ENCODE peak calls at places on chromosomes 3 and 15, in eight cellular contexts. Z, G, K, R, X, L, J and Y are unnamed samples.

GRCh38 chr3:14153663-14154062 is 24.7 kb downstream of the XPC start:
- DNase-seq in Z (no peak), G (no peak), K (no peak), R (no peak), X (no peak), L (no peak), J (no peak), Y (no peak)

GRCh38 chr3:24264748-24265158 is 229.9 kb downstream of the THRB start:
- DNase-seq in Z (peak), G (no peak), K (peak), R (peak), X (peak), L (peak), J (no peak), Y (no peak)

GRCh38 chr3:113746955-113747718 is at the start of gene ATP6V1A:
- DNase-seq in Z (no peak), G (peak), K (no peak), R (no peak), X (no peak), L (peak), J (peak), Y (no peak)

GRCh38 chr3:185656321-185656840 is 70.3 kb downstream of the SENP2 start:
- DNase-seq in Z (no peak), G (no peak), K (peak), R (no peak), X (peak), L (peak), J (no peak), Y (no peak)

GRCh38 chr3:185900228-185900627 is 37.6 kb downstream of the TRA2B start:
- DNase-seq in Z (peak), G (no peak), K (peak), R (no peak), X (peak), L (no peak), J (no peak), Y (no peak)

GRCh38 chr3:195551381-195551978 is 8.4 kb upstream of the PPP1R2 start:
- DNase-seq in Z (no peak), G (no peak), K (peak), R (no peak), X (no peak), L (no peak), J (no peak), Y (no peak)

GRCh38 chr15:49235446-49236207 is 65.6 kb downstream of the GALK2 start:
- DNase-seq in Z (peak), G (peak), K (peak), R (no peak), X (peak), L (peak), J (peak), Y (peak)

GRCh38 chr3:55247666-55248065 is 239.4 kb downstream of the WNT5A start:
- DNase-seq in Z (no peak), G (no peak), K (no peak), R (no peak), X (peak), L (no peak), J (no peak), Y (no peak)

GRCh38 chr3:167732313-167733065 is 2.2 kb downstream of the PDCD10 start:
- DNase-seq in Z (no peak), G (no peak), K (no peak), R (no peak), X (peak), L (no peak), J (no peak), Y (no peak)

GRCh38 chr3:105397974-105398373 is 31.3 kb downstream of the ALCAM start:
- DNase-seq in Z (no peak), G (no peak), K (no peak), R (no peak), X (no peak), L (no peak), J (no peak), Y (no peak)

GRCh38 chr15:38304486-38304885 is 51.9 kb downstream of the SPRED1 start:
- DNase-seq in Z (no peak), G (no peak), K (no peak), R (no peak), X (no peak), L (no peak), J (no peak), Y (no peak)

GRCh38 chr3:151751161-151751560 is 17.4 kb downstream of the AADACL2 start:
- DNase-seq in Z (no peak), G (no peak), K (peak), R (no peak), X (peak), L (no peak), J (no peak), Y (no peak)

GRCh38 chr15:78429477-78429876 is 8.5 kb upstream of the IREB2 start:
- DNase-seq in Z (no peak), G (no peak), K (no peak), R (no peak), X (no peak), L (peak), J (no peak), Y (no peak)

GRCh38 chr3:123688241-123688747 is 103.4 kb upstream of the HACD2 start:
- DNase-seq in Z (no peak), G (no peak), K (peak), R (no peak), X (peak), L (no peak), J (no peak), Y (no peak)

GRCh38 chr3:55708921-55709320 is 221.8 kb upstream of the WNT5A start:
- DNase-seq in Z (no peak), G (no peak), K (no peak), R (no peak), X (no peak), L (no peak), J (no peak), Y (no peak)

GRCh38 chr3:45538641-45538986 is 55.9 kb upstream of the LIMD1 start:
- DNase-seq in Z (no peak), G (no peak), K (no peak), R (no peak), X (no peak), L (no peak), J (no peak), Y (no peak)

GRCh38 chr3:179321585-179322322 is 1.1 kb upstream of the ZNF639 start:
- DNase-seq in Z (no peak), G (no peak), K (peak), R (no peak), X (peak), L (peak), J (no peak), Y (peak)

GRCh38 chr3:37696661-37697060 is 165.0 kb upstream of the CTDSPL start:
- DNase-seq in Z (no peak), G (no peak), K (no peak), R (no peak), X (no peak), L (no peak), J (no peak), Y (no peak)

GRCh38 chr3:129596194-129597086 is 10.0 kb downstream of the PLXND1 start:
- DNase-seq in Z (no peak), G (no peak), K (peak), R (no peak), X (no peak), L (peak), J (no peak), Y (no peak)

GRCh38 chr15:29182590-29182989 is 87.0 kb downstream of the NSMCE3 start:
- DNase-seq in Z (no peak), G (no peak), K (no peak), R (no peak), X (no peak), L (no peak), J (no peak), Y (no peak)

GRCh38 chr15:90063733-90064247 is 38.5 kb downstream of the IDH2 start:
- DNase-seq in Z (no peak), G (no peak), K (no peak), R (no peak), X (no peak), L (peak), J (no peak), Y (no peak)

GRCh38 chr3:13676618-13677017 is 127.7 kb downstream of the FBLN2 start:
- DNase-seq in Z (no peak), G (no peak), K (no peak), R (no peak), X (no peak), L (no peak), J (no peak), Y (no peak)

GRCh38 chr15:98842973-98843285 is 164.7 kb downstream of the PGPEP1L start:
- DNase-seq in Z (no peak), G (no peak), K (no peak), R (no peak), X (no peak), L (no peak), J (no peak), Y (no peak)

GRCh38 chr15:33119865-33120264 is 74.6 kb downstream of the FMN1 start:
- DNase-seq in Z (no peak), G (no peak), K (no peak), R (no peak), X (no peak), L (no peak), J (no peak), Y (no peak)

GRCh38 chr3:130950641-130951040 is 56.8 kb downstream of the ATP2C1 start:
- DNase-seq in Z (no peak), G (no peak), K (peak), R (no peak), X (no peak), L (no peak), J (no peak), Y (no peak)

GRCh38 chr3:24237971-24238767 is 256.5 kb downstream of the THRB start:
- DNase-seq in Z (peak), G (no peak), K (peak), R (peak), X (peak), L (peak), J (no peak), Y (peak)

GRCh38 chr3:105823149-105823866 is 45.5 kb downstream of the CBLB start:
- DNase-seq in Z (peak), G (no peak), K (peak), R (no peak), X (peak), L (no peak), J (no peak), Y (no peak)

GRCh38 chr3:124574012-124574411 is 156.2 kb upstream of the UMPS start:
- DNase-seq in Z (no peak), G (no peak), K (no peak), R (no peak), X (peak), L (no peak), J (no peak), Y (no peak)

GRCh38 chr3:30539772-30540171 is 66.6 kb upstream of the TGFBR2 start:
- DNase-seq in Z (no peak), G (no peak), K (no peak), R (no peak), X (peak), L (no peak), J (no peak), Y (no peak)